ENCODE peak calls at places on chromosome 4, in four cellular contexts. M is fibroblast of lung, X is epithelial cell of esophagus, W is tibial artery. J is an unnamed sample.

GRCh38 chr4:82044141-82044993 is 329.4 kb downstream of the HNRNPD start:
- DNase-seq in M (peak; percentile 41), X (peak; percentile 80), W (peak; percentile 55), J (peak; percentile 72)

GRCh38 chr4:21476753-21477152 is 471.8 kb downstream of the KCNIP4 start:
- DNase-seq in M (no peak), X (peak; percentile 40), W (no peak), J (no peak)

GRCh38 chr4:1285790-1286553 is 3.7 kb upstream of the MAEA start:
- DNase-seq in M (no peak), X (no peak), W (no peak), J (no peak)

GRCh38 chr4:59518005-59518823 is 1681.9 kb upstream of the ADGRL3 start:
- DNase-seq in M (no peak), X (no peak), W (no peak), J (no peak)

GRCh38 chr4:89988268-89988667 is 93.6 kb downstream of the MMRN1 start:
- DNase-seq in M (no peak), X (no peak), W (no peak), J (no peak)

GRCh38 chr4:38082424-38083374 is 122.5 kb downstream of the PTTG2 start:
- DNase-seq in M (peak; percentile 93), X (no peak), W (no peak), J (no peak)

GRCh38 chr4:8274772-8275241 is 5.3 kb downstream of the HTRA3 start:
- DNase-seq in M (peak; percentile 94), X (peak; percentile 47), W (peak; percentile 86), J (peak; percentile 71)

GRCh38 chr4:29289118-29289517 is 1431.1 kb upstream of the PCDH7 start:
- DNase-seq in M (no peak), X (no peak), W (no peak), J (no peak)

GRCh38 chr4:139875456-139875855 is 209.8 kb downstream of the MGST2 start:
- DNase-seq in M (no peak), X (peak; percentile 8), W (no peak), J (no peak)

GRCh38 chr4:148454835-148455234 is 12.6 kb upstream of the NR3C2 start:
- DNase-seq in M (no peak), X (no peak), W (no peak), J (no peak)

GRCh38 chr4:73608677-73609594 is 11.3 kb downstream of the RASSF6 start:
- DNase-seq in M (peak; percentile 74), X (peak; percentile 69), W (no peak), J (no peak)

GRCh38 chr4:14254252-14254651 is 626.7 kb upstream of the BOD1L1 start:
- DNase-seq in M (peak; percentile 10), X (peak; percentile 60), W (peak; percentile 31), J (peak; percentile 13)

GRCh38 chr4:15882675-15883086 is 55.9 kb downstream of the FGFBP1 start:
- DNase-seq in M (peak; percentile 85), X (peak; percentile 90), W (peak; percentile 27), J (peak; percentile 58)

GRCh38 chr4:4820264-4820663 is 39.2 kb upstream of the MSX1 start:
- DNase-seq in M (no peak), X (no peak), W (no peak), J (peak; percentile 85)

GRCh38 chr4:53476232-53477037 is 99.0 kb downstream of the FIP1L1 start:
- DNase-seq in M (peak; percentile 97), X (peak; percentile 94), W (peak; percentile 55), J (no peak)

GRCh38 chr4:82201303-82201702 is 172.5 kb downstream of the HNRNPD start:
- DNase-seq in M (no peak), X (peak; percentile 35), W (no peak), J (no peak)

GRCh38 chr4:76987153-76987562 is 37.6 kb downstream of the SEPTIN11 start:
- DNase-seq in M (peak; percentile 99), X (no peak), W (peak; percentile 51), J (no peak)

GRCh38 chr4:141571368-141571767 is 65.0 kb upstream of the IL15 start:
- DNase-seq in M (peak; percentile 54), X (no peak), W (no peak), J (no peak)

GRCh38 chr4:96126227-96126626 is 286.3 kb downstream of the PDHA2 start:
- DNase-seq in M (no peak), X (no peak), W (no peak), J (no peak)

GRCh38 chr4:55311792-55312490 is 34.1 kb upstream of the SRD5A3 start:
- DNase-seq in M (no peak), X (peak; percentile 15), W (no peak), J (no peak)

GRCh38 chr4:73603854-73604584 is 16.2 kb downstream of the RASSF6 start:
- DNase-seq in M (no peak), X (no peak), W (no peak), J (no peak)

GRCh38 chr4:113684534-113685091 is 76.9 kb downstream of the CAMK2D start:
- DNase-seq in M (peak; percentile 72), X (peak; percentile 38), W (peak; percentile 51), J (no peak)

DNA sequence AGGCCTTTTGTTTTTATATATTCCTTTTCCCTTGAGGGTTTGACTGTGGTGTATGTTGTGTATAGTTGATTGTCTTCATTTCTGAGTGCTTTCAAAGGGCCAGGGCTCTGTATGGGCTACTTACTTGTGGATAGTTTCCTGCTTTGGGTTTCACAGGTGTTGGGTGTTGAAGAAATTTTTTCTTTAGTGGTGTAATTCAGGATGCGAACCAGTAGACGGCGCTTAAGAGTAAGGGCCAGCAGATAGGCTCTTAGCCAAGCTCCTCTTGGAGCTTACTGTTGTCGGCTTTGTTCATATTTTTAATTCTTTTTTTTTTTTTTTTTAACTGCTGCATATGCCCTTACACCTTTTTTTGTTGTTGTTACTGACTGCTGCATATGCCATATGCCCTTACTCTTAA is 276.3 kb upstream of the GALNT7 start:
- DNase-seq in M (peak; percentile 13), X (peak; percentile 60), W (no peak), J (no peak)
- TF ChIP-seq CTCF in M (peak; percentile 47), X (peak; percentile 74), W (no peak), J (no peak)

DNA sequence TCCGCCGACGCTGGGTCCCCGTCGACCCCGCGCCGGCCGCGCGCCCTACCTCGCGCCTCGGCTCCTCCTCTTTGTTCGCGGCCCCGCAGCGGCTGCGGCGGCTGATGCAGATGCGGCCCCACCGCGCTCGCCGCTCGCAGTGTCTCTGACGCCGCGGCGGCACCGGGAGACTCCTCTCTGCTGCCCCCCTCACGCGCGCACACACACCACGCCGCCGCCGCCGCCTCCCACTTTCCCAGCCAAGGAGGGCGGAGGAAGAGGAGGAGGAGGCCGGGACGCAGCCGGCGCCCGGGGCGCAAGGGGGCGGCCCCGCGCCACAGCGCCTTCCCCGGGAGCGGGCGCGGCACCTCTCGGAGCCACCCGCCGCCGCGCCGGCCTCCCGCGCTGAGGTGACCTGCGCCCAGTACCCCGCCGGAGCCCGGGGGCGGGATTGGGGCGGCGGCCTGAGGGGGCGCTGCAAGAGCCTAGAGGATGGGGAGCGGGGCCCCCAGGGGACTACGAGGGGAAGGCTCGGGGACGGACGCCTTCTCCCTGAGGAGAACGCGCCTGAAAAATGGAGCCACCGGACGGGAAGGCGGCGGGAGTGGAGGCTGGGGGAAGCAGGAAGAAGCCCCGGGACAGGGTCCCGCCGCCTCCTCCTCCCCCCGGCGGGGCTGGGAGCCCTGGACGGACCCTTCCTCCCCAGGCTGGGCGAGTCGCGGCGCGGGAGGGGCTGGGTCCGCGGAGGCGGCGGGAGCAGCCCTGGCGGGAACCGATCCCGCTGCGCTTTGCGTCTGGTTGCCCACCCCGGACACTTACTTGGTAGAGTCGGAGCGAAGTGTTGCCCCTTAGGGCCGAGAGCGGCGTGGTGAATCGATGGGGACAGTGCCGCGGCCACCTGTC is at the start of gene SH3RF1:
- DNase-seq in M (peak; percentile 85), X (peak; percentile 89), W (peak; percentile 93), J (peak; percentile 85)
- TF ChIP-seq CTCF in M (no peak), X (no peak), W (peak; percentile 29), J (peak; percentile 54)

GRCh38 chr4:185787926-185788679 is 23.9 kb downstream of the SORBS2 start:
- DNase-seq in M (no peak), X (no peak), W (no peak), J (no peak)
- TF ChIP-seq CTCF in M (no peak), X (no peak), W (no peak), J (no peak)

DNA sequence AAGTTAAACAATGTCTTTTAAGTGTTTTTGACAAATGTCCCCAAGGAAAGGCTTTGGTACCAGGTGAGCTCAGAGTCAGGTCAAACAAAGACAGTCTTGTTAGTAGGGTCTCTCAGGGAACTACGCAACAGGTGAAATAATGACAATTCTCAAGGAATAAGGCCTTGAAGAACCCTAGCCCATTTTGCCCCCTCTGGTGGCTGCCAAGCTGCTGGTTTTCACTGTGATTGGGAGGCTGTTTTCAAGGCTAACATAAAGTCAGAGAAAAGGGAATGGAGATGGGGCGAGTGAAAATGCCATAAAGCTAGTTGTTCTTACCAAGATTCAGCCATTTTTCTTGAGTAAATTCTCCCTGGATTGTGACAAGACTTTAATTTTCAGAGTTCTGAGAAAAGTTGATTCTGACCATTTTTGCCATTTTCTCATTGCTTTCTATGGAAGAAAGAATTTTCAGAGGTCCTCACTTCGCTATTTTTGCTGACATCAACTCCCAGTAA is 58.7 kb downstream of the RWDD4 start:
- DNase-seq in M (peak; percentile 39), X (peak; percentile 27), W (no peak), J (no peak)
- TF ChIP-seq CTCF in M (peak; percentile 32), X (peak; percentile 38), W (no peak), J (no peak)